ENCODE peak calls at places on chromosomes 2 and 18, in seven cellular contexts. Q, R, P, J, D, M and B are unnamed samples.

GRCh38 chr2:98355881-98356280 is 9.6 kb downstream of the CNGA3 start:
- DNase-seq in Q (no peak), P (no peak), R (no peak), M (no peak), D (no peak), J (no peak), B (no peak)

GRCh38 chr18:24014062-24014985 is at the start of gene TTC39C:
- DNase-seq in D (no peak), Q (peak; percentile 88), M (peak; percentile 84), P (peak; percentile 74), R (peak; percentile 25), J (no peak), B (peak; percentile 81)

GRCh38 chr2:73009177-73009839 is 62.2 kb downstream of the SFXN5 start:
- DNase-seq in M (no peak), D (no peak), Q (no peak), R (no peak), J (no peak), P (no peak), B (no peak)

GRCh38 chr2:26464390-26465265 is 13.3 kb downstream of the OTOF start:
- DNase-seq in D (no peak), Q (no peak), J (no peak), M (no peak), P (no peak), R (no peak), B (no peak)

GRCh38 chr2:10091182-10091932 is 11.1 kb upstream of the CYS1 start:
- DNase-seq in R (no peak), D (no peak), J (no peak), P (no peak), Q (no peak), M (no peak), B (no peak)

GRCh38 chr2:148645925-148646559 is 1.5 kb downstream of the EPC2 start:
- DNase-seq in M (peak; percentile 59), R (peak; percentile 72), J (peak; percentile 14), P (peak; percentile 89), D (peak; percentile 80), Q (peak; percentile 66), B (peak; percentile 81)

GRCh38 chr2:113700186-113700841 is 56.1 kb downstream of the SLC35F5 start:
- DNase-seq in D (no peak), R (no peak), M (peak; percentile 37), Q (peak; percentile 58), J (peak; percentile 65), P (peak; percentile 4), B (peak; percentile 74)

GRCh38 chr2:159904127-159904564 is 106.1 kb upstream of the CD302 start:
- DNase-seq in J (no peak), D (no peak), Q (peak; percentile 36), P (no peak), M (peak; percentile 64), R (no peak), B (no peak)

GRCh38 chr18:58338961-58339722 is 289.7 kb downstream of the ALPK2 start:
- DNase-seq in M (no peak), P (no peak), D (peak; percentile 18), J (peak; percentile 4), R (peak; percentile 16), Q (no peak), B (no peak)

GRCh38 chr2:23745726-23746105 is 181.2 kb downstream of the ATAD2B start:
- DNase-seq in P (no peak), M (no peak), Q (no peak), J (peak; percentile 85), R (no peak), D (peak; percentile 16), B (peak; percentile 87)

GRCh38 chr2:240463866-240464481 is 28.5 kb downstream of the GPC1 start:
- DNase-seq in D (no peak), R (no peak), J (no peak), M (no peak), P (no peak), Q (no peak), B (no peak)

GRCh38 chr2:69007603-69008002 is 5.4 kb upstream of the ANTXR1 start:
- DNase-seq in M (no peak), D (no peak), J (no peak), P (no peak), Q (no peak), R (no peak), B (no peak)